ENCODE peak calls at places on chromosomes 5 and 9, in ten cellular contexts. One of them, this sample, is unnamed.

GRCh38 chr9:133854785-133855184 is 116.6 kb upstream of the SARDH start:
- DNase-seq in skeletal muscle cell: no peak
- DNase-seq in GM23248: no peak
- DNase-seq in nephron progenitor cell: no peak
- DNase-seq in activated CD4-positive, alpha-beta memory T cell treated with anti-CD3 and anti-CD28 coated beads for 36 hours: no peak
- DNase-seq in left ventricle myocardium superior: no peak
- DNase-seq in upper lobe of right lung: no peak
- DNase-seq in PC-3: no peak
- DNase-seq in GM04504: no peak
- DNase-seq in HS-5: no peak
- DNase-seq in this sample: no peak

GRCh38 chr9:93357649-93358048 is 93.8 kb upstream of the FAM120A start:
- DNase-seq in GM23248: no peak
- DNase-seq in PC-3: no peak
- DNase-seq in skeletal muscle cell: no peak
- DNase-seq in GM04504: no peak
- DNase-seq in nephron progenitor cell: no peak
- DNase-seq in HS-5: no peak
- DNase-seq in left ventricle myocardium superior: no peak
- DNase-seq in upper lobe of right lung: no peak
- DNase-seq in activated CD4-positive, alpha-beta memory T cell treated with anti-CD3 and anti-CD28 coated beads for 36 hours: peak
- DNase-seq in this sample: no peak

GRCh38 chr9:33164138-33164809 is 2.9 kb downstream of the B4GALT1 start:
- DNase-seq in PC-3: no peak
- DNase-seq in HS-5: no peak
- DNase-seq in skeletal muscle cell: no peak
- DNase-seq in GM04504: no peak
- DNase-seq in activated CD4-positive, alpha-beta memory T cell treated with anti-CD3 and anti-CD28 coated beads for 36 hours: peak
- DNase-seq in upper lobe of right lung: no peak
- DNase-seq in nephron progenitor cell: no peak
- DNase-seq in left ventricle myocardium superior: no peak
- DNase-seq in GM23248: peak
- DNase-seq in this sample: no peak

GRCh38 chr5:2143088-2143487 is 260.4 kb upstream of the IRX4 start:
- DNase-seq in nephron progenitor cell: no peak
- DNase-seq in GM23248: no peak
- DNase-seq in PC-3: no peak
- DNase-seq in HS-5: no peak
- DNase-seq in GM04504: no peak
- DNase-seq in left ventricle myocardium superior: no peak
- DNase-seq in upper lobe of right lung: no peak
- DNase-seq in activated CD4-positive, alpha-beta memory T cell treated with anti-CD3 and anti-CD28 coated beads for 36 hours: no peak
- DNase-seq in skeletal muscle cell: no peak
- DNase-seq in this sample: no peak

GRCh38 chr9:99013550-99013949 is 69.8 kb downstream of the COL15A1 start:
- DNase-seq in activated CD4-positive, alpha-beta memory T cell treated with anti-CD3 and anti-CD28 coated beads for 36 hours: peak
- DNase-seq in GM23248: no peak
- DNase-seq in nephron progenitor cell: no peak
- DNase-seq in GM04504: no peak
- DNase-seq in HS-5: no peak
- DNase-seq in skeletal muscle cell: no peak
- DNase-seq in PC-3: peak
- DNase-seq in upper lobe of right lung: no peak
- DNase-seq in left ventricle myocardium superior: no peak
- DNase-seq in this sample: no peak

GRCh38 chr5:87300744-87301143 is 33.1 kb downstream of the RASA1 start:
- DNase-seq in PC-3: peak
- DNase-seq in left ventricle myocardium superior: no peak
- DNase-seq in GM23248: peak
- DNase-seq in activated CD4-positive, alpha-beta memory T cell treated with anti-CD3 and anti-CD28 coated beads for 36 hours: peak
- DNase-seq in HS-5: peak
- DNase-seq in GM04504: peak
- DNase-seq in nephron progenitor cell: no peak
- DNase-seq in skeletal muscle cell: peak
- DNase-seq in upper lobe of right lung: no peak
- DNase-seq in this sample: no peak

GRCh38 chr9:21454149-21454548 is 13.9 kb downstream of the IFNA1 start:
- DNase-seq in GM23248: peak
- DNase-seq in PC-3: peak
- DNase-seq in HS-5: peak
- DNase-seq in skeletal muscle cell: peak
- DNase-seq in upper lobe of right lung: no peak
- DNase-seq in nephron progenitor cell: no peak
- DNase-seq in left ventricle myocardium superior: no peak
- DNase-seq in GM04504: peak
- DNase-seq in activated CD4-positive, alpha-beta memory T cell treated with anti-CD3 and anti-CD28 coated beads for 36 hours: no peak
- DNase-seq in this sample: no peak

GRCh38 chr5:142684508-142685031 is 1.3 kb downstream of the FGF1 start:
- DNase-seq in skeletal muscle cell: no peak
- DNase-seq in GM23248: no peak
- DNase-seq in HS-5: no peak
- DNase-seq in nephron progenitor cell: no peak
- DNase-seq in activated CD4-positive, alpha-beta memory T cell treated with anti-CD3 and anti-CD28 coated beads for 36 hours: no peak
- DNase-seq in upper lobe of right lung: no peak
- DNase-seq in GM04504: no peak
- DNase-seq in PC-3: no peak
- DNase-seq in left ventricle myocardium superior: no peak
- DNase-seq in this sample: no peak

GRCh38 chr9:91898451-91899433 is 51.3 kb downstream of the ROR2 start:
- DNase-seq in left ventricle myocardium superior: no peak
- DNase-seq in GM04504: no peak
- DNase-seq in skeletal muscle cell: no peak
- DNase-seq in nephron progenitor cell: peak
- DNase-seq in HS-5: no peak
- DNase-seq in PC-3: no peak
- DNase-seq in activated CD4-positive, alpha-beta memory T cell treated with anti-CD3 and anti-CD28 coated beads for 36 hours: no peak
- DNase-seq in GM23248: peak
- DNase-seq in upper lobe of right lung: no peak
- DNase-seq in this sample: peak

GRCh38 chr5:95155888-95156287 is 129.0 kb downstream of the MCTP1 start:
- DNase-seq in skeletal muscle cell: no peak
- DNase-seq in PC-3: no peak
- DNase-seq in nephron progenitor cell: no peak
- DNase-seq in GM23248: no peak
- DNase-seq in activated CD4-positive, alpha-beta memory T cell treated with anti-CD3 and anti-CD28 coated beads for 36 hours: no peak
- DNase-seq in HS-5: no peak
- DNase-seq in upper lobe of right lung: no peak
- DNase-seq in left ventricle myocardium superior: no peak
- DNase-seq in GM04504: no peak
- DNase-seq in this sample: no peak

GRCh38 chr9:99365233-99365980 is 143.3 kb downstream of the SEC61B start:
- DNase-seq in GM04504: no peak
- DNase-seq in activated CD4-positive, alpha-beta memory T cell treated with anti-CD3 and anti-CD28 coated beads for 36 hours: no peak
- DNase-seq in left ventricle myocardium superior: no peak
- DNase-seq in skeletal muscle cell: no peak
- DNase-seq in HS-5: no peak
- DNase-seq in nephron progenitor cell: no peak
- DNase-seq in upper lobe of right lung: no peak
- DNase-seq in PC-3: no peak
- DNase-seq in GM23248: peak
- DNase-seq in this sample: no peak

GRCh38 chr5:172364773-172365172 is 81.2 kb upstream of the UBTD2 start:
- DNase-seq in activated CD4-positive, alpha-beta memory T cell treated with anti-CD3 and anti-CD28 coated beads for 36 hours: peak
- DNase-seq in GM04504: no peak
- DNase-seq in skeletal muscle cell: no peak
- DNase-seq in HS-5: no peak
- DNase-seq in GM23248: peak
- DNase-seq in left ventricle myocardium superior: no peak
- DNase-seq in upper lobe of right lung: no peak
- DNase-seq in nephron progenitor cell: no peak
- DNase-seq in PC-3: no peak
- DNase-seq in this sample: no peak

GRCh38 chr9:2809692-2810423 is 34.0 kb downstream of the PUM3 start:
- DNase-seq in PC-3: peak
- DNase-seq in HS-5: peak
- DNase-seq in upper lobe of right lung: no peak
- DNase-seq in skeletal muscle cell: peak
- DNase-seq in left ventricle myocardium superior: no peak
- DNase-seq in GM23248: peak
- DNase-seq in GM04504: peak
- DNase-seq in activated CD4-positive, alpha-beta memory T cell treated with anti-CD3 and anti-CD28 coated beads for 36 hours: no peak
- DNase-seq in nephron progenitor cell: no peak
- DNase-seq in this sample: no peak

GRCh38 chr5:150781706-150782614 is 3.4 kb downstream of the SMIM3 start:
- DNase-seq in nephron progenitor cell: no peak
- DNase-seq in GM04504: peak
- DNase-seq in GM23248: peak
- DNase-seq in skeletal muscle cell: peak
- DNase-seq in left ventricle myocardium superior: peak
- DNase-seq in HS-5: peak
- DNase-seq in PC-3: peak
- DNase-seq in upper lobe of right lung: no peak
- DNase-seq in activated CD4-positive, alpha-beta memory T cell treated with anti-CD3 and anti-CD28 coated beads for 36 hours: no peak
- DNase-seq in this sample: peak

GRCh38 chr9:4415281-4415680 is 75.0 kb upstream of the SLC1A1 start:
- DNase-seq in skeletal muscle cell: no peak
- DNase-seq in nephron progenitor cell: no peak
- DNase-seq in PC-3: no peak
- DNase-seq in HS-5: no peak
- DNase-seq in GM04504: no peak
- DNase-seq in GM23248: peak
- DNase-seq in left ventricle myocardium superior: no peak
- DNase-seq in activated CD4-positive, alpha-beta memory T cell treated with anti-CD3 and anti-CD28 coated beads for 36 hours: no peak
- DNase-seq in upper lobe of right lung: no peak
- DNase-seq in this sample: no peak

GRCh38 chr5:94040591-94041148 is 299.3 kb upstream of the POU5F2 start:
- DNase-seq in GM23248: no peak
- DNase-seq in PC-3: no peak
- DNase-seq in activated CD4-positive, alpha-beta memory T cell treated with anti-CD3 and anti-CD28 coated beads for 36 hours: no peak
- DNase-seq in GM04504: no peak
- DNase-seq in skeletal muscle cell: no peak
- DNase-seq in upper lobe of right lung: no peak
- DNase-seq in left ventricle myocardium superior: no peak
- DNase-seq in HS-5: no peak
- DNase-seq in nephron progenitor cell: no peak
- DNase-seq in this sample: no peak

GRCh38 chr5:59793000-59793399 is 100.5 kb downstream of the PDE4D start:
- DNase-seq in GM23248: peak
- DNase-seq in PC-3: peak
- DNase-seq in upper lobe of right lung: no peak
- DNase-seq in left ventricle myocardium superior: peak
- DNase-seq in GM04504: peak
- DNase-seq in nephron progenitor cell: no peak
- DNase-seq in skeletal muscle cell: peak
- DNase-seq in HS-5: peak
- DNase-seq in activated CD4-positive, alpha-beta memory T cell treated with anti-CD3 and anti-CD28 coated beads for 36 hours: no peak
- DNase-seq in this sample: no peak

GRCh38 chr9:137435980-137436760 is 5.0 kb downstream of the ENTPD8 start:
- DNase-seq in activated CD4-positive, alpha-beta memory T cell treated with anti-CD3 and anti-CD28 coated beads for 36 hours: no peak
- DNase-seq in GM23248: peak
- DNase-seq in HS-5: peak
- DNase-seq in PC-3: peak
- DNase-seq in skeletal muscle cell: peak
- DNase-seq in GM04504: peak
- DNase-seq in nephron progenitor cell: peak
- DNase-seq in upper lobe of right lung: peak
- DNase-seq in left ventricle myocardium superior: peak
- DNase-seq in this sample: peak

GRCh38 chr9:12923472-12924009 is 148.7 kb downstream of the LURAP1L start:
- DNase-seq in nephron progenitor cell: no peak
- DNase-seq in PC-3: no peak
- DNase-seq in left ventricle myocardium superior: no peak
- DNase-seq in skeletal muscle cell: peak
- DNase-seq in GM23248: peak
- DNase-seq in HS-5: peak
- DNase-seq in activated CD4-positive, alpha-beta memory T cell treated with anti-CD3 and anti-CD28 coated beads for 36 hours: no peak
- DNase-seq in GM04504: peak
- DNase-seq in upper lobe of right lung: no peak
- DNase-seq in this sample: no peak

GRCh38 chr9:131500377-131500776 is 2.3 kb upstream of the POMT1 start:
- DNase-seq in skeletal muscle cell: no peak
- DNase-seq in nephron progenitor cell: no peak
- DNase-seq in GM04504: no peak
- DNase-seq in left ventricle myocardium superior: no peak
- DNase-seq in activated CD4-positive, alpha-beta memory T cell treated with anti-CD3 and anti-CD28 coated beads for 36 hours: peak
- DNase-seq in upper lobe of right lung: no peak
- DNase-seq in HS-5: no peak
- DNase-seq in PC-3: no peak
- DNase-seq in GM23248: no peak
- DNase-seq in this sample: no peak

GRCh38 chr9:5569357-5569756 is 59.0 kb downstream of the PDCD1LG2 start:
- DNase-seq in nephron progenitor cell: no peak
- DNase-seq in HS-5: no peak
- DNase-seq in PC-3: no peak
- DNase-seq in GM23248: peak
- DNase-seq in left ventricle myocardium superior: no peak
- DNase-seq in skeletal muscle cell: no peak
- DNase-seq in activated CD4-positive, alpha-beta memory T cell treated with anti-CD3 and anti-CD28 coated beads for 36 hours: no peak
- DNase-seq in upper lobe of right lung: no peak
- DNase-seq in GM04504: no peak
- DNase-seq in this sample: no peak

GRCh38 chr5:126481243-126481642 is 58.0 kb downstream of the GRAMD2B start:
- DNase-seq in HS-5: no peak
- DNase-seq in left ventricle myocardium superior: no peak
- DNase-seq in GM04504: no peak
- DNase-seq in skeletal muscle cell: no peak
- DNase-seq in upper lobe of right lung: no peak
- DNase-seq in nephron progenitor cell: no peak
- DNase-seq in GM23248: peak
- DNase-seq in activated CD4-positive, alpha-beta memory T cell treated with anti-CD3 and anti-CD28 coated beads for 36 hours: no peak
- DNase-seq in PC-3: no peak
- DNase-seq in this sample: no peak

GRCh38 chr5:2695200-2695891 is 56.1 kb downstream of the IRX2 start:
- DNase-seq in GM04504: no peak
- DNase-seq in nephron progenitor cell: no peak
- DNase-seq in upper lobe of right lung: no peak
- DNase-seq in PC-3: peak
- DNase-seq in skeletal muscle cell: no peak
- DNase-seq in activated CD4-positive, alpha-beta memory T cell treated with anti-CD3 and anti-CD28 coated beads for 36 hours: no peak
- DNase-seq in HS-5: no peak
- DNase-seq in GM23248: peak
- DNase-seq in left ventricle myocardium superior: no peak
- DNase-seq in this sample: peak

GRCh38 chr9:105333076-105333475 is 88.6 kb downstream of the SLC44A1 start:
- DNase-seq in HS-5: peak
- DNase-seq in upper lobe of right lung: no peak
- DNase-seq in nephron progenitor cell: no peak
- DNase-seq in activated CD4-positive, alpha-beta memory T cell treated with anti-CD3 and anti-CD28 coated beads for 36 hours: no peak
- DNase-seq in GM04504: no peak
- DNase-seq in GM23248: peak
- DNase-seq in left ventricle myocardium superior: no peak
- DNase-seq in skeletal muscle cell: peak
- DNase-seq in PC-3: no peak
- DNase-seq in this sample: no peak

GRCh38 chr5:60972225-60972624 is 27.2 kb downstream of the NDUFAF2 start:
- DNase-seq in GM04504: no peak
- DNase-seq in GM23248: no peak
- DNase-seq in PC-3: no peak
- DNase-seq in skeletal muscle cell: no peak
- DNase-seq in left ventricle myocardium superior: no peak
- DNase-seq in activated CD4-positive, alpha-beta memory T cell treated with anti-CD3 and anti-CD28 coated beads for 36 hours: peak
- DNase-seq in HS-5: no peak
- DNase-seq in nephron progenitor cell: no peak
- DNase-seq in upper lobe of right lung: no peak
- DNase-seq in this sample: no peak

GRCh38 chr9:126989847-126990821 is 75.6 kb downstream of the RALGPS1 start:
- DNase-seq in upper lobe of right lung: no peak
- DNase-seq in PC-3: no peak
- DNase-seq in nephron progenitor cell: no peak
- DNase-seq in skeletal muscle cell: no peak
- DNase-seq in HS-5: no peak
- DNase-seq in GM04504: no peak
- DNase-seq in GM23248: no peak
- DNase-seq in activated CD4-positive, alpha-beta memory T cell treated with anti-CD3 and anti-CD28 coated beads for 36 hours: no peak
- DNase-seq in left ventricle myocardium superior: peak
- DNase-seq in this sample: no peak

GRCh38 chr9:136719212-136719880 is 7.0 kb downstream of the DIPK1B start:
- DNase-seq in GM04504: no peak
- DNase-seq in HS-5: no peak
- DNase-seq in PC-3: no peak
- DNase-seq in activated CD4-positive, alpha-beta memory T cell treated with anti-CD3 and anti-CD28 coated beads for 36 hours: no peak
- DNase-seq in upper lobe of right lung: no peak
- DNase-seq in nephron progenitor cell: no peak
- DNase-seq in left ventricle myocardium superior: peak
- DNase-seq in GM23248: no peak
- DNase-seq in skeletal muscle cell: no peak
- DNase-seq in this sample: no peak